ENCODE peak calls at places on chromosomes 11 and 22, in nine cellular contexts. U is brain pericyte; H is HT-29; T is activated T-helper 1 cell treated with anti-CD3 and anti-CD28 coated beads, Interleukin-2, amount 50 U/mL, for 16 hours; W is iPS-NIHi11; M is nucleus accumbens; D is effector CD4-positive, alpha-beta T cell; Y is GM12865; A is activated CD4-positive, alpha-beta T cell treated with anti-CD3 and anti-CD28 coated beads, Interleukin-2, amount 10 ng/mL, durations not matched to agents 7 days and 5 days. S is an unnamed sample.

GRCh38 chr11:33633251-33634003 is 67.2 kb downstream of the C11orf91 start:
- DNase-seq in U (peak; percentile 30), H (peak; percentile 93), T (no peak), W (peak; percentile 43), M (no peak), D (no peak), Y (no peak), A (no peak), S (no peak)

GRCh38 chr11:91173701-91174100 is 950.9 kb upstream of the CHORDC1 start:
- DNase-seq in U (no peak), H (no peak), T (no peak), W (no peak), M (no peak), D (no peak), Y (no peak), A (no peak), S (no peak)

GRCh38 chr11:65429724-65430405 is 7.3 kb downstream of the NEAT1 start:
- DNase-seq in U (no peak), H (peak; percentile 85), T (no peak), W (no peak), M (no peak), D (peak; percentile 21), Y (peak; percentile 76), A (peak; percentile 60), S (peak; percentile 63)

GRCh38 chr22:43202756-43203155 is 15.8 kb upstream of the TTLL12 start:
- DNase-seq in U (no peak), H (no peak), T (no peak), W (no peak), M (no peak), D (no peak), Y (no peak), A (no peak), S (no peak)

GRCh38 chr22:35352214-35353111 is 28.4 kb upstream of the HMOX1 start:
- DNase-seq in U (no peak), H (peak; percentile 42), T (no peak), W (peak; percentile 61), M (peak; percentile 41), D (no peak), Y (peak; percentile 77), A (peak; percentile 22), S (no peak)

GRCh38 chr22:36497910-36498669 is 8.8 kb downstream of the FOXRED2 start:
- DNase-seq in U (no peak), H (no peak), T (no peak), W (no peak), M (no peak), D (no peak), Y (no peak), A (no peak), S (no peak)

GRCh38 chr22:37210041-37210803 is 2.1 kb downstream of the SSTR3 start:
- DNase-seq in U (no peak), H (no peak), T (no peak), W (no peak), M (no peak), D (no peak), Y (no peak), A (no peak), S (no peak)

GRCh38 chr22:43188829-43189545 is 2.1 kb upstream of the TTLL12 start:
- DNase-seq in U (no peak), H (no peak), T (no peak), W (no peak), M (no peak), D (no peak), Y (no peak), A (no peak), S (no peak)

GRCh38 chr22:11325767-11326166 is 4202.2 kb upstream of the OR11H1 start:
- DNase-seq in U (no peak), H (no peak), T (no peak), W (no peak), M (no peak), D (no peak), Y (no peak), A (no peak), S (no peak)

GRCh38 chr11:464316-464715 is 14.2 kb downstream of the PTDSS2 start:
- DNase-seq in U (no peak), H (no peak), T (no peak), W (no peak), M (no peak), D (no peak), Y (no peak), A (no peak), S (no peak)

GRCh38 chr22:43880743-43881055 is 11.1 kb downstream of the PNPLA5 start:
- DNase-seq in U (no peak), H (no peak), T (no peak), W (no peak), M (no peak), D (no peak), Y (no peak), A (no peak), S (no peak)

GRCh38 chr11:72227316-72228228 is 3.0 kb downstream of the INPPL1 start:
- DNase-seq in U (peak; percentile 87), H (no peak), T (no peak), W (no peak), M (no peak), D (no peak), Y (no peak), A (no peak), S (no peak)

GRCh38 chr11:77411238-77411637 is 62.7 kb downstream of the PAK1 start:
- DNase-seq in U (no peak), H (peak; percentile 42), T (no peak), W (no peak), M (no peak), D (no peak), Y (peak; percentile 56), A (peak; percentile 27), S (no peak)

S was measured in BE2C.